ENCODE peak calls at places on chromosome 18, in eight cellular contexts. T is right cardiac atrium; A is brain microvascular endothelial cell; D is CD4-positive, CD25-positive, alpha-beta regulatory T cell; K is naive thymus-derived CD4-positive, alpha-beta T cell; Q is lower lobe of right lung; U is right lobe of liver; L is GM23248. I is an unnamed sample. For H3K27me3, the result is how much of the 10 kb centered on the place peaks cover.

GRCh38 chr18:62484941-62485340 is 37.9 kb upstream of the ZCCHC2 start:
- DNase-seq in T (no peak), A (no peak), D (no peak), K (no peak), U (no peak), L (no peak), Q (no peak), I (no peak)

GRCh38 chr18:10497350-10497749 is 28.5 kb upstream of the NAPG start:
- DNase-seq in L (peak), Q (no peak), K (no peak), T (no peak), U (no peak), D (no peak), A (no peak), I (no peak)

GRCh38 chr18:63407734-63408133 is 14.5 kb downstream of the VPS4B start:
- DNase-seq in T (no peak), D (no peak), Q (no peak), A (no peak), L (no peak), U (no peak), K (no peak), I (no peak)

GRCh38 chr18:43719264-43719795 is 442.0 kb upstream of the SYT4 start:
- DNase-seq in Q (no peak), T (no peak), D (no peak), K (no peak), L (no peak), A (no peak), U (no peak), I (no peak)

GRCh38 chr18:49250819-49251388 is 209.5 kb downstream of the DYM start:
- DNase-seq in L (peak), Q (no peak), A (peak), D (no peak), K (no peak), T (no peak), U (no peak), I (no peak)

GRCh38 chr18:49677762-49678398 is 116.0 kb downstream of the LIPG start:
- DNase-seq in A (no peak), L (no peak), D (no peak), Q (no peak), T (no peak), U (no peak), K (no peak), I (no peak)

GRCh38 chr18:64407606-64408005 is 258.7 kb upstream of the LINC00305 start:
- DNase-seq in K (no peak), L (no peak), U (no peak), Q (no peak), D (no peak), A (no peak), T (no peak), I (no peak)

GRCh38 chr18:29191263-29191662 is 1014.3 kb upstream of the CDH2 start:
- DNase-seq in L (peak), T (no peak), U (no peak), A (no peak), D (no peak), K (no peak), Q (no peak), I (no peak)

GRCh38 chr18:46071894-46072867 is at the start of gene PSTPIP2:
- DNase-seq in L (peak), K (peak), A (peak), D (peak), Q (peak), T (peak), U (peak), I (peak)

GRCh38 chr18:22624171-22624570 is 206.5 kb upstream of the CTAGE1 start:
- DNase-seq in D (no peak), A (no peak), K (no peak), Q (no peak), L (no peak), U (no peak), T (no peak), I (no peak)

DNA sequence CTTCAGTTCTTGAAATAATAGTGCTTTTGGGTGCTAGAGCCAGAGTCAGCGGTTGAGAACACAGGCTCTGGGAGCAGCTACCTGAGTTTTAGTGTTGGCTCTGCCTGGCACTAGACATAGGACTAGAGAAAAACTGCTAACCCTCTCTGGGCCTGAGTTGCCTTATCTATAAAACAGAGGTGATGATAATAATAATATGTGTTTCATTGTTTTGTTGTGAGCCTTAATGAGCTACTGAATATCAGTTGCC is 391.7 kb downstream of the PTPRM start:
- DNase-seq in Q (no peak), L (peak), K (no peak), U (no peak), A (peak), D (no peak), T (no peak), I (no peak)
- H3K4me3 ChIP-seq in Q (no peak), L (no peak), K (no peak), U (no peak), A (peak), D (peak), T (peak), I (no peak)

DNA sequence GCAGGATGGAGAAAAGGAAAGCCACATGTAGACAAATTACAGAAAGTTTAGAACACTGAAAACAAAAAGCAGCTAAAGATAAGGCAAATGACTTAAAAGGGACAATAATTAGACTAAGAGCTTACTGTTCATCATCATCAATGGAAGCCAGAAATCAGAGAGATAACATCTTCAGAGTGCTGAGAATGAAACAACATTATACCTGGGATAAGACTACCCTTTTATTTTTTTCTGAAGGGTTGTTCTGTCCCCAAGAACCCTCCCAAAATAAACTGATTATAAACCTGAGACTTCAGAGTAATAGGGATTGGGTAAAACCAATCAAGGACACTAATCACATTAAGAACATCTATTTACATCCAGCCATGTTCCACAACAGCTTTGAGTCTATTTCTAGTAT is 6.9 kb upstream of the NEDD4L start:
- DNase-seq in A (no peak), D (no peak), L (no peak), Q (no peak), U (no peak), T (no peak), K (no peak), I (no peak)
- H3K27me3 ChIP-seq in A (under half), D (under half), L (under half), Q (under half), U (under half), T (under half), K (under half), I (under half)

GRCh38 chr18:6257950-6258349 is 156.8 kb downstream of the L3MBTL4 start:
- DNase-seq in L (no peak), D (no peak), U (no peak), A (no peak), Q (no peak), K (no peak), T (no peak), I (no peak)
- H3K4me3 ChIP-seq in L (no peak), D (no peak), U (no peak), A (no peak), Q (no peak), K (no peak), T (no peak), I (no peak)

DNA sequence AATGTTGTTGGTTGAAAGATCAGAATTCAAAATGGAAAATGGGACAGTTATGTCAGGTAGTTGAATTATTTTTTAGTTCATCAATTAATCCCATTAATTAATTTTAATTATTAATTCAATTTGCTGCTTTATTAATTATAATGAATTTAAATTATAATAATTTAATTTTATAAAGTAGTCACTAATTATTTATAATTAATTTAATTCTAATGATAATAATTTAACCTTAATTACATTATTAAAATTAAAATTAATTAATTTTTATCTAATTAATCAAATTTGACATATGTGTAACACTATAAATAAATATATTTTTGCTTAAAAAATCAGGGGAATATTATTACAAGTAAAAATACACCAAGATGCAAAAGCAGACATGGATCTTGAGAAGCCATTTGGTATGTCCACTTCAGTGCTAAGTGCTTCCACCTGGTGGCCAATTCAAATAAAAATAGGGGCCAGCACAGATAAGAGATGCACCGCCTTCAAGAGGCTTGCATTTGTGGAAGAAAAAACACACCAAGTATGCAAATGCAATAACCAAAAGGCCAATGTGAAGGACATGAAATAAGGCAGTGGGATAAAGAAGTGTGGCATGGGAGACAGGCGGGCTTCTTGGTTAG is 73.2 kb downstream of the MBP start:
- DNase-seq in T (no peak), Q (no peak), U (no peak), K (no peak), A (peak), D (no peak), L (peak), I (no peak)
- H3K27me3 ChIP-seq in T (under half), Q (under half), U (under half), K (under half), A (under half), D (under half), L (under half), I (under half)

GRCh38 chr18:74457043-74457742 is at the start of gene DIPK1C:
- DNase-seq in K (no peak), U (no peak), Q (no peak), D (no peak), L (peak), A (no peak), T (no peak), I (no peak)

GRCh38 chr18:74456017-74456408 is 1.1 kb downstream of the DIPK1C start:
- DNase-seq in D (no peak), Q (no peak), U (no peak), K (no peak), L (no peak), A (no peak), T (no peak), I (no peak)

GRCh38 chr18:74459877-74460276 is 2.8 kb upstream of the DIPK1C start:
- DNase-seq in U (no peak), A (no peak), L (peak), Q (no peak), K (no peak), D (no peak), T (no peak), I (no peak)

GRCh38 chr18:74456409-74457042 is 582 bp downstream of the DIPK1C start:
- DNase-seq in D (no peak), A (no peak), U (no peak), Q (no peak), L (peak), K (no peak), T (no peak), I (no peak)

GRCh38 chr18:74457743-74458465 is 796 bp upstream of the DIPK1C start:
- DNase-seq in D (no peak), L (no peak), U (no peak), Q (no peak), T (no peak), A (no peak), K (no peak), I (no peak)
- H3K4me3 ChIP-seq in D (no peak), L (no peak), U (no peak), Q (no peak), T (peak), A (no peak), K (no peak), I (no peak)

DNA sequence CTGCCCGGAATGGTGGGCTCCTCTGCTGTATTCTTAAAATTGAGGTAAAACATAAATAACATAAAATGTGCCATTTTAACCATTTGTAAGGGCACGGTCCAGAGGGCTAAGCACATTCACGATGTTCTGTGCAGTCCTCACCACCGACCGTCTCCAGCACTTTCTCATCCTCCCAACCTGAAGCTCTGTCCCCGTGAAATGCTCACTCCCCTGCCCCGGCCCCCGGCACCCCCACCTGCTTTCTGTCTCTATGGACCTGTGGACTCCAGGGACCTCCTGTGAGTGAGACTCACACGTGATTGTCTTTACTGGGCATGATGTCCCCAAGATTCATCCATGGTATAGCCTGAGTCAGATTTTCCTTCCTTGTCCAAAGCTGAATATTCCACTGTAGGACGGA is 38.7 kb upstream of the CTDP1 start:
- DNase-seq in U (no peak), A (no peak), Q (no peak), L (no peak), K (no peak), T (no peak), D (no peak), I (no peak)
- H3K27me3 ChIP-seq in U (under half), A (under half), Q (under half), L (under half), K (under half), T (under half), D (under half), I (under half)

GRCh38 chr18:3998698-3999333 is 456.3 kb downstream of the DLGAP1 start:
- DNase-seq in U (no peak), A (peak), K (no peak), T (no peak), D (no peak), Q (no peak), L (peak), I (no peak)
- H3K4me3 ChIP-seq in U (no peak), A (no peak), K (no peak), T (no peak), D (no peak), Q (no peak), L (peak), I (no peak)

GRCh38 chr18:13871701-13872100 is 43.6 kb downstream of the MC2R start:
- DNase-seq in L (no peak), A (no peak), T (no peak), D (no peak), U (no peak), K (no peak), Q (no peak), I (no peak)
- H3K27me3 ChIP-seq in L (under half), A (under half), T (under half), D (under half), U (under half), K (under half), Q (under half), I (under half)

I was measured in spleen.